ENCODE peak calls at places on chromosomes 3 and 15, in nine cellular contexts. G is HL-60; Q is kidney; K is tibial nerve; T is GM23338; Z is cardiac muscle cell; M is RWPE1; U is A549; V is CD4-positive, alpha-beta memory T cell. F is an unnamed sample.

GRCh38 chr3:9889405-9889804 is 1.0 kb upstream of the JAGN1 start:
- DNase-seq in G (no peak), Q (no peak), K (no peak), T (no peak), Z (no peak), M (no peak), U (no peak), V (no peak), F (no peak)

GRCh38 chr15:60591491-60592385 is 112.8 kb upstream of the ICE2 start:
- DNase-seq in G (no peak), Q (peak), K (peak), T (peak), Z (peak), M (peak), U (peak), V (peak), F (peak)

GRCh38 chr3:60431599-60431958 is 819.7 kb downstream of the FHIT start:
- DNase-seq in G (peak), Q (no peak), K (no peak), T (peak), Z (peak), M (no peak), U (no peak), V (no peak), F (no peak)

GRCh38 chr3:113057117-113057516 is 66.3 kb downstream of the GTPBP8 start:
- DNase-seq in G (no peak), Q (no peak), K (no peak), T (no peak), Z (no peak), M (no peak), U (no peak), V (no peak), F (no peak)

GRCh38 chr15:42159381-42160015 is 3.1 kb upstream of the PLA2G4F start:
- DNase-seq in G (no peak), Q (no peak), K (no peak), T (no peak), Z (peak), M (no peak), U (no peak), V (no peak), F (peak)

GRCh38 chr3:193897791-193898190 is 238.2 kb upstream of the HES1 start:
- DNase-seq in G (no peak), Q (no peak), K (no peak), T (no peak), Z (peak), M (no peak), U (no peak), V (no peak), F (no peak)

GRCh38 chr3:111368061-111368460 is 173.9 kb upstream of the CD96 start:
- DNase-seq in G (no peak), Q (no peak), K (no peak), T (no peak), Z (no peak), M (no peak), U (no peak), V (no peak), F (no peak)

GRCh38 chr3:9205345-9206143 is 43.9 kb downstream of the SRGAP3 start:
- DNase-seq in G (peak), Q (no peak), K (no peak), T (no peak), Z (no peak), M (no peak), U (no peak), V (no peak), F (no peak)

GRCh38 chr3:4392992-4393391 is 74.1 kb downstream of the SUMF1 start:
- DNase-seq in G (no peak), Q (no peak), K (no peak), T (no peak), Z (no peak), M (no peak), U (no peak), V (no peak), F (no peak)

GRCh38 chr3:184050217-184050847 is 2.5 kb upstream of the HTR3C start:
- DNase-seq in G (peak), Q (no peak), K (no peak), T (no peak), Z (no peak), M (no peak), U (no peak), V (no peak), F (no peak)

GRCh38 chr3:85576091-85576690 is 617.4 kb downstream of the CADM2 start:
- DNase-seq in G (peak), Q (no peak), K (peak), T (peak), Z (peak), M (peak), U (peak), V (peak), F (peak)

GRCh38 chr3:131083190-131083863 is 56.6 kb downstream of the NEK11 start:
- DNase-seq in G (no peak), Q (peak), K (no peak), T (peak), Z (peak), M (no peak), U (no peak), V (no peak), F (no peak)

GRCh38 chr15:87528873-87529272 is 727.7 kb downstream of the NTRK3 start:
- DNase-seq in G (no peak), Q (no peak), K (no peak), T (no peak), Z (no peak), M (peak), U (no peak), V (no peak), F (no peak)

GRCh38 chr15:77824361-77824985 is 191.8 kb upstream of the LINGO1 start:
- DNase-seq in G (no peak), Q (peak), K (no peak), T (no peak), Z (no peak), M (no peak), U (no peak), V (no peak), F (no peak)

GRCh38 chr15:43165801-43166325 is 19.3 kb upstream of the CCNDBP1 start:
- DNase-seq in G (no peak), Q (no peak), K (no peak), T (no peak), Z (no peak), M (no peak), U (no peak), V (no peak), F (no peak)

DNA sequence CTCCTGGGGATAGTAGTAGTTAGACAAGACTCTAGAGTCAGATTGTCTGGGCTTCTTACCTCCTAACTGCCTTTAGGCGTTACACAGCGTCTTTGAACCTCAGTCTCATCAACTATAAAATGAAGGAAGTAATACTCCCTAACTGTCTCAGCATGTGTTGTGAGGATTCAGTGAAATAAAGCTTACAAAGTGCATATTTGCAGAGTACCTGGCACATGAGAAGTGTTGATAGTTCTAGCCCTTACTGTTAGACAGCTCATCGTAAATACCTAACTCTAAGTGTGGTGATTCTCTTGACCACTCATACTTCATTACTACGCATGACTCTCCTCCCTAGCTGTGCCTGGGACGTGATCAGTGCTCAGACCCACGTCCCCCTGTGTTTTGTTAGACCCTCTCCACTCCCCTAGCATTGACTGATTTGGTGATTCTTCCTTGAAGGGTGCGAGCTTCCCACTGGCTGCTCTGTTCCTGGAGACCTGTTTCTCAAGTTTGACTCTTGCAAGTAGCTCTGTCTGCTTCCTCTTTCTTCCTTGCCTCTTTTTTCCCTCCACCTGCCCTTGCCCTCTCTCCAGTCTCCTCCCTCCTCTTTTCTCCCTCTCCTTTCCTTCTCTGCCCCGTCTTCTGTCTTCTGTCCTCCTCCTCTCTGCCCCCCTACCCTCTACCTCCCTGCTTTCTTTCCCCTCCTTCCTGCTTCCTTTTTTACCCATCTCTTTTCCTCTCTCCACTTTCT is 124.2 kb downstream of the SLC25A26 start:
- DNase-seq in G (peak), Q (no peak), K (no peak), T (no peak), Z (no peak), M (no peak), U (no peak), V (no peak), F (no peak)
- H3K27ac ChIP-seq in G (no peak), Q (no peak), K (no peak), T (no peak), Z (no peak), M (no peak), U (no peak), V (no peak), F (no peak)

GRCh38 chr3:182959474-182960350 is 20.6 kb downstream of the DCUN1D1 start:
- DNase-seq in G (peak), Q (no peak), K (no peak), T (no peak), Z (peak), M (no peak), U (no peak), V (no peak), F (no peak)
- H3K27ac ChIP-seq in G (no peak), Q (no peak), K (no peak), T (no peak), Z (peak), M (no peak), U (no peak), V (no peak), F (no peak)

GRCh38 chr3:23490459-23490858 is 287.3 kb downstream of the UBE2E2 start:
- DNase-seq in G (no peak), Q (no peak), K (no peak), T (no peak), Z (no peak), M (peak), U (no peak), V (no peak), F (no peak)

GRCh38 chr3:23487015-23487414 is 283.9 kb downstream of the UBE2E2 start:
- DNase-seq in G (no peak), Q (no peak), K (no peak), T (no peak), Z (no peak), M (no peak), U (no peak), V (no peak), F (no peak)

GRCh38 chr3:23489338-23490158 is 286.4 kb downstream of the UBE2E2 start:
- DNase-seq in G (no peak), Q (no peak), K (no peak), T (peak), Z (no peak), M (no peak), U (no peak), V (no peak), F (no peak)

GRCh38 chr3:23485922-23486321 is 282.8 kb downstream of the UBE2E2 start:
- DNase-seq in G (no peak), Q (no peak), K (no peak), T (no peak), Z (no peak), M (no peak), U (no peak), V (no peak), F (no peak)

DNA sequence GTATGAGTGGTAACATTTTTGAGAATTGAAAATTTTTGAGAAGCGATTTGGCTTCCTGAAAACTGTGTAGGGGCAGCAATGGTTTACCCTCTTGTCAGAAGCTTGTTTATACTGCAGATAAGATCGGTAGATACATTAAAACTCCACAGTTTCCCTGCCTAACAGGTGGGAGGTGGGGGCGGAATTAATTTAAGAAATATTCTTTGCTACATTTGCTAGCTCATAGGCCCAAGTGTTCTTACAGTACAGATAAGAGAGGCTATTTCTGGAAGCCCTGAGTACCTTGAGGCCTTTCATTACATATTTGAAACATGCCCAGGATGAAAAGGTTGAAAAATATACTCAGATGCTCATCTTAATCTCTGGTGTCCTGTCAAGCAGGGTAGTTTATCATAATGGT is 285.5 kb downstream of the UBE2E2 start:
- DNase-seq in G (no peak), Q (no peak), K (no peak), T (no peak), Z (peak), M (no peak), U (no peak), V (no peak), F (no peak)
- H3K27ac ChIP-seq in G (no peak), Q (no peak), K (no peak), T (no peak), Z (peak), M (no peak), U (no peak), V (no peak), F (no peak)

DNA sequence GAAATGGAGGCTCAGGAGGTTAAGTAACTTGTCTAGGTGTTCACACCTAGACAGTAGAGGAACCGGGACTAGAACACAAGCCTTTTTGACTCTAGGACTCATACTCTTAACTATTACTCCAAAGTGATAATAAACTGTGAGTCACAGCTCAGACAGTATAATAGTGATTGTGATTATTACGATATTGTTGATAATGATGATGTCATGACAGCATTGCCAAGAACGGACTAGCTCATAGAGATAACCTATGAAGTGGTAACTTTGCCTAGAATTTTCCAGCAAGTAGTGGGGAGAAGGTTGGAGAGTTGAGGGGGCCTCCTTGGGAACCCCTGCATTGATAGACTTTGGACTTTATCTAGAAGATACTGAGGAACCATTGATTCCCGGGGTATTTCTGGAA is 34.0 kb downstream of the STARD5 start:
- DNase-seq in G (no peak), Q (no peak), K (no peak), T (no peak), Z (no peak), M (no peak), U (no peak), V (no peak), F (no peak)
- H3K27ac ChIP-seq in G (no peak), Q (no peak), K (no peak), T (no peak), Z (no peak), M (no peak), U (no peak), V (no peak), F (no peak)

GRCh38 chr3:119279844-119280243 is 14.3 kb upstream of the ARHGAP31 start:
- DNase-seq in G (no peak), Q (no peak), K (no peak), T (no peak), Z (no peak), M (no peak), U (no peak), V (no peak), F (no peak)
- H3K27ac ChIP-seq in G (no peak), Q (peak), K (peak), T (no peak), Z (peak), M (no peak), U (no peak), V (no peak), F (peak)

GRCh38 chr3:119630562-119631329 is 29.6 kb downstream of the POPDC2 start:
- DNase-seq in G (peak), Q (no peak), K (no peak), T (no peak), Z (no peak), M (no peak), U (no peak), V (no peak), F (no peak)
- H3K27ac ChIP-seq in G (peak), Q (no peak), K (no peak), T (no peak), Z (no peak), M (no peak), U (peak), V (no peak), F (peak)

GRCh38 chr15:65873271-65873670 is 4.0 kb downstream of the RAB11A start:
- DNase-seq in G (no peak), Q (no peak), K (no peak), T (no peak), Z (no peak), M (no peak), U (no peak), V (no peak), F (no peak)
- H3K27ac ChIP-seq in G (no peak), Q (no peak), K (no peak), T (no peak), Z (no peak), M (no peak), U (no peak), V (no peak), F (no peak)

GRCh38 chr15:68638953-68639500 is 60.2 kb downstream of the CORO2B start:
- DNase-seq in G (no peak), Q (no peak), K (no peak), T (no peak), Z (no peak), M (no peak), U (no peak), V (no peak), F (no peak)
- H3K27ac ChIP-seq in G (no peak), Q (no peak), K (no peak), T (no peak), Z (peak), M (peak), U (no peak), V (no peak), F (no peak)

GRCh38 chr15:81024265-81024875 is 23.6 kb downstream of the TLNRD1 start:
- DNase-seq in G (peak), Q (no peak), K (no peak), T (peak), Z (no peak), M (no peak), U (no peak), V (no peak), F (no peak)
- H3K27ac ChIP-seq in G (peak), Q (peak), K (no peak), T (no peak), Z (no peak), M (no peak), U (no peak), V (no peak), F (peak)

DNA sequence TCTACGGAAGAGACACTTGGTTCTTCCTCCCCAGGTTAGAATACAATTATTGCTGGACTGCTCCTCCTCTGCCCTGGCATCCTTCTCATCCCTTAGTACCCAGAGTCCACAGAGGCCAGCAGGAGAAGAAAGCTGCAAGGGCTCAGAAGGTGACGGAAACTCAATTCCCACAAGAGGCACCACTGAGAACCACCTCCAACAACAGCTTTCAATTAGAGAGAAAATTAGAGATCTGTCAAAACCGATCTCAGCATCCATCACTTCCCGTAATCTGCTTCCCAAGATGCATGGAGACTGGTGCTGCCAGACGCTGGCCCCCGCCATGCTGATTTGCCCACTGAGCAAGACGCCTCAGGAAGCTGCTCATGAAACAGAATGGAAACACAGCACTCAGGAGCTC is 135.0 kb upstream of the PRICKLE2 start:
- DNase-seq in G (no peak), Q (no peak), K (no peak), T (peak), Z (no peak), M (no peak), U (no peak), V (no peak), F (no peak)
- H3K27ac ChIP-seq in G (no peak), Q (no peak), K (no peak), T (no peak), Z (no peak), M (no peak), U (no peak), V (no peak), F (no peak)